ENCODE peak calls at places on chromosomes 5 and 9, in four cellular contexts. One of them, this sample, is unnamed.
A peak's percentile ranks its signal among the peaks of the same experiment; 100 is the strongest.

GRCh38 chr5:73030995-73031394 is 75.2 kb downstream of the FCHO2 start:
- DNase-seq in K562: no peak
- DNase-seq in GM12878: no peak
- DNase-seq in HepG2: peak; percentile 5
- DNase-seq in this sample: peak; percentile 9

GRCh38 chr9:134304306-134304705 is 21.9 kb upstream of the RXRA start:
- DNase-seq in K562: no peak
- DNase-seq in GM12878: no peak
- DNase-seq in HepG2: no peak
- DNase-seq in this sample: no peak

GRCh38 chr9:93020785-93021670 is 37.5 kb upstream of the SUSD3 start:
- DNase-seq in K562: no peak
- DNase-seq in GM12878: no peak
- DNase-seq in HepG2: no peak
- DNase-seq in this sample: no peak

GRCh38 chr5:36703245-36703860 is 96.9 kb downstream of the SLC1A3 start:
- DNase-seq in K562: no peak
- DNase-seq in GM12878: no peak
- DNase-seq in HepG2: no peak
- DNase-seq in this sample: no peak

GRCh38 chr9:129131300-129132145 is 20.3 kb downstream of the PTPA start:
- DNase-seq in K562: peak; percentile 84
- DNase-seq in GM12878: no peak
- DNase-seq in HepG2: peak; percentile 43
- DNase-seq in this sample: peak; percentile 91

GRCh38 chr5:136686192-136686872 is 321.0 kb upstream of the TRPC7 start:
- DNase-seq in K562: no peak
- DNase-seq in GM12878: no peak
- DNase-seq in HepG2: peak; percentile 10
- DNase-seq in this sample: no peak

GRCh38 chr9:8718121-8718725 is 918.6 kb upstream of the DMAC1 start:
- DNase-seq in K562: no peak
- DNase-seq in GM12878: no peak
- DNase-seq in HepG2: no peak
- DNase-seq in this sample: no peak

GRCh38 chr5:143001764-143002351 is 231.7 kb downstream of the ARHGAP26 start:
- DNase-seq in K562: no peak
- DNase-seq in GM12878: no peak
- DNase-seq in HepG2: no peak
- DNase-seq in this sample: no peak

GRCh38 chr5:117315170-117315569 is 740.5 kb upstream of the SEMA6A start:
- DNase-seq in K562: no peak
- DNase-seq in GM12878: no peak
- DNase-seq in HepG2: no peak
- DNase-seq in this sample: no peak

GRCh38 chr5:61783481-61783880 is 451.4 kb downstream of the ZSWIM6 start:
- DNase-seq in K562: no peak
- DNase-seq in GM12878: no peak
- DNase-seq in HepG2: no peak
- DNase-seq in this sample: no peak

GRCh38 chr5:51651476-51651875 is 268.2 kb downstream of the ISL1 start:
- DNase-seq in K562: no peak
- DNase-seq in GM12878: no peak
- DNase-seq in HepG2: no peak
- DNase-seq in this sample: no peak

GRCh38 chr5:32165-32564 is 59.8 kb upstream of the PLEKHG4B start:
- DNase-seq in K562: no peak
- DNase-seq in GM12878: no peak
- DNase-seq in HepG2: no peak
- DNase-seq in this sample: no peak

GRCh38 chr5:172901012-172901780 is 58.0 kb upstream of the RPL26L1 start:
- DNase-seq in K562: peak; percentile 87
- DNase-seq in GM12878: no peak
- DNase-seq in HepG2: peak; percentile 22
- DNase-seq in this sample: no peak

GRCh38 chr9:105054488-105054887 is 126.5 kb upstream of the ABCA1 start:
- DNase-seq in K562: no peak
- DNase-seq in GM12878: no peak
- DNase-seq in HepG2: peak; percentile 60
- DNase-seq in this sample: no peak

GRCh38 chr9:81720450-81721086 is 31.2 kb upstream of the TLE1 start:
- DNase-seq in K562: no peak
- DNase-seq in GM12878: no peak
- DNase-seq in HepG2: no peak
- DNase-seq in this sample: no peak

GRCh38 chr9:98517710-98518109 is 191.0 kb downstream of the GABBR2 start:
- DNase-seq in K562: peak; percentile 23
- DNase-seq in GM12878: no peak
- DNase-seq in HepG2: no peak
- DNase-seq in this sample: no peak

GRCh38 chr5:157217289-157218024 is 36.8 kb downstream of the ITK start:
- DNase-seq in K562: no peak
- DNase-seq in GM12878: no peak
- DNase-seq in HepG2: no peak
- DNase-seq in this sample: no peak

GRCh38 chr5:1310118-1310517 is 15.2 kb upstream of the TERT start:
- DNase-seq in K562: no peak
- DNase-seq in GM12878: no peak
- DNase-seq in HepG2: no peak
- DNase-seq in this sample: no peak

GRCh38 chr9:35835216-35835604 is 6.2 kb downstream of the TMEM8B start:
- DNase-seq in K562: peak; percentile 31
- DNase-seq in GM12878: no peak
- DNase-seq in HepG2: no peak
- DNase-seq in this sample: no peak

GRCh38 chr5:19853616-19854240 is 134.3 kb downstream of the CDH18 start:
- DNase-seq in K562: no peak
- DNase-seq in GM12878: no peak
- DNase-seq in HepG2: no peak
- DNase-seq in this sample: no peak

GRCh38 chr5:82591021-82591515 is 312.9 kb upstream of the RPS23 start:
- DNase-seq in K562: no peak
- DNase-seq in GM12878: no peak
- DNase-seq in HepG2: no peak
- DNase-seq in this sample: no peak

GRCh38 chr9:127970401-127971313 is 10.1 kb downstream of the EEIG1 start:
- DNase-seq in K562: no peak
- DNase-seq in GM12878: peak; percentile 95
- DNase-seq in HepG2: no peak
- DNase-seq in this sample: peak; percentile 10

GRCh38 chr9:3478549-3478953 is 47.2 kb downstream of the RFX3 start:
- DNase-seq in K562: no peak
- DNase-seq in GM12878: peak; percentile 74
- DNase-seq in HepG2: peak; percentile 9
- DNase-seq in this sample: no peak

GRCh38 chr5:166856771-166857170 is 1434.7 kb upstream of the WWC1 start:
- DNase-seq in K562: no peak
- DNase-seq in GM12878: no peak
- DNase-seq in HepG2: no peak
- DNase-seq in this sample: no peak

GRCh38 chr5:111976705-111977104 is 219.7 kb upstream of the NREP start:
- DNase-seq in K562: no peak
- DNase-seq in GM12878: no peak
- DNase-seq in HepG2: no peak
- DNase-seq in this sample: no peak

GRCh38 chr5:1386274-1386717 is 41.4 kb upstream of the CLPTM1L start:
- DNase-seq in K562: peak; percentile 38
- DNase-seq in GM12878: no peak
- DNase-seq in HepG2: no peak
- DNase-seq in this sample: peak; percentile 84

GRCh38 chr5:14507156-14507941 is 74.2 kb upstream of the OTULINL start:
- DNase-seq in K562: no peak
- DNase-seq in GM12878: no peak
- DNase-seq in HepG2: no peak
- DNase-seq in this sample: no peak

GRCh38 chr5:78361226-78361993 is 993 bp downstream of the SCAMP1 start:
- DNase-seq in K562: peak; percentile 28
- DNase-seq in GM12878: no peak
- DNase-seq in HepG2: peak; percentile 51
- DNase-seq in this sample: peak; percentile 48

GRCh38 chr9:74958587-74958986 is 5.9 kb upstream of the C9orf40 start:
- DNase-seq in K562: no peak
- DNase-seq in GM12878: no peak
- DNase-seq in HepG2: no peak
- DNase-seq in this sample: no peak

GRCh38 chr5:158880514-158881001 is 219.2 kb downstream of the EBF1 start:
- DNase-seq in K562: no peak
- DNase-seq in GM12878: no peak
- DNase-seq in HepG2: no peak
- DNase-seq in this sample: no peak

GRCh38 chr5:160774646-160775313 is 77.2 kb downstream of the ATP10B start:
- DNase-seq in K562: no peak
- DNase-seq in GM12878: no peak
- DNase-seq in HepG2: no peak
- DNase-seq in this sample: no peak

GRCh38 chr5:128227984-128228383 is 144.4 kb downstream of the SLC12A2 start:
- DNase-seq in K562: no peak
- DNase-seq in GM12878: no peak
- DNase-seq in HepG2: no peak
- DNase-seq in this sample: no peak

GRCh38 chr5:89374818-89375521 is 492.0 kb upstream of the MEF2C start:
- DNase-seq in K562: no peak
- DNase-seq in GM12878: no peak
- DNase-seq in HepG2: no peak
- DNase-seq in this sample: no peak

GRCh38 chr5:129905467-129906176 is 1.4 kb downstream of the CHSY3 start:
- DNase-seq in K562: no peak
- DNase-seq in GM12878: no peak
- DNase-seq in HepG2: no peak
- DNase-seq in this sample: no peak

GRCh38 chr5:88666761-88667186 is 216.2 kb downstream of the MEF2C start:
- DNase-seq in K562: no peak
- DNase-seq in GM12878: no peak
- DNase-seq in HepG2: no peak
- DNase-seq in this sample: no peak

GRCh38 chr9:2269778-2270177 is 254.6 kb downstream of the SMARCA2 start:
- DNase-seq in K562: no peak
- DNase-seq in GM12878: no peak
- DNase-seq in HepG2: no peak
- DNase-seq in this sample: no peak

GRCh38 chr9:2264081-2264480 is 248.9 kb downstream of the SMARCA2 start:
- DNase-seq in K562: no peak
- DNase-seq in GM12878: no peak
- DNase-seq in HepG2: no peak
- DNase-seq in this sample: no peak

GRCh38 chr9:2263665-2264064 is 248.5 kb downstream of the SMARCA2 start:
- DNase-seq in K562: no peak
- DNase-seq in GM12878: no peak
- DNase-seq in HepG2: no peak
- DNase-seq in this sample: no peak

GRCh38 chr9:2271426-2271825 is 256.3 kb downstream of the SMARCA2 start:
- DNase-seq in K562: peak; percentile 9
- DNase-seq in GM12878: peak; percentile 37
- DNase-seq in HepG2: no peak
- DNase-seq in this sample: peak; percentile 27

GRCh38 chr9:2267171-2267740 is 252.1 kb downstream of the SMARCA2 start:
- DNase-seq in K562: no peak
- DNase-seq in GM12878: no peak
- DNase-seq in HepG2: no peak
- DNase-seq in this sample: no peak
- TF ChIP-seq GABPA in K562: no peak
- TF ChIP-seq GABPA in GM12878: no peak
- TF ChIP-seq GABPA in HepG2: no peak
- TF ChIP-seq GABPA in this sample: no peak

GRCh38 chr9:77224750-77225312 is 47.5 kb downstream of the VPS13A start:
- DNase-seq in K562: no peak
- DNase-seq in GM12878: no peak
- DNase-seq in HepG2: no peak
- DNase-seq in this sample: no peak
- H3K36me3 ChIP-seq in K562: peaks cover 32% of the 10 kb centered on the region
- H3K36me3 ChIP-seq in GM12878: peaks cover 7% of the 10 kb centered on the region
- H3K36me3 ChIP-seq in HepG2: peaks cover 7% of the 10 kb centered on the region
- H3K36me3 ChIP-seq in this sample: peaks cover 44% of the 10 kb centered on the region

GRCh38 chr5:134543820-134544692 is 18.6 kb downstream of the JADE2 start:
- DNase-seq in K562: no peak
- DNase-seq in GM12878: no peak
- DNase-seq in HepG2: no peak
- DNase-seq in this sample: no peak
- TF ChIP-seq SMC3 in K562: no peak
- TF ChIP-seq SMC3 in GM12878: no peak
- TF ChIP-seq SMC3 in HepG2: no peak
- TF ChIP-seq SMC3 in this sample: no peak

GRCh38 chr5:67002832-67003231 is 193.8 kb downstream of the CD180 start:
- DNase-seq in K562: no peak
- DNase-seq in GM12878: no peak
- DNase-seq in HepG2: peak; percentile 19
- DNase-seq in this sample: no peak

GRCh38 chr5:67003906-67004729 is 192.5 kb downstream of the CD180 start:
- DNase-seq in K562: peak; percentile 79
- DNase-seq in GM12878: peak; percentile 9
- DNase-seq in HepG2: peak; percentile 96
- DNase-seq in this sample: peak; percentile 90

GRCh38 chr5:67006152-67006848 is 190.3 kb downstream of the CD180 start:
- DNase-seq in K562: no peak
- DNase-seq in GM12878: no peak
- DNase-seq in HepG2: no peak
- DNase-seq in this sample: no peak

GRCh38 chr5:67003373-67003905 is 193.2 kb downstream of the CD180 start:
- DNase-seq in K562: no peak
- DNase-seq in GM12878: no peak
- DNase-seq in HepG2: no peak
- DNase-seq in this sample: no peak

GRCh38 chr5:67004730-67005350 is 191.8 kb downstream of the CD180 start:
- DNase-seq in K562: no peak
- DNase-seq in GM12878: no peak
- DNase-seq in HepG2: no peak
- DNase-seq in this sample: peak; percentile 15
- TF ChIP-seq GABPA in K562: peak; percentile 30
- TF ChIP-seq GABPA in GM12878: no peak
- TF ChIP-seq GABPA in HepG2: no peak
- TF ChIP-seq GABPA in this sample: no peak

DNA sequence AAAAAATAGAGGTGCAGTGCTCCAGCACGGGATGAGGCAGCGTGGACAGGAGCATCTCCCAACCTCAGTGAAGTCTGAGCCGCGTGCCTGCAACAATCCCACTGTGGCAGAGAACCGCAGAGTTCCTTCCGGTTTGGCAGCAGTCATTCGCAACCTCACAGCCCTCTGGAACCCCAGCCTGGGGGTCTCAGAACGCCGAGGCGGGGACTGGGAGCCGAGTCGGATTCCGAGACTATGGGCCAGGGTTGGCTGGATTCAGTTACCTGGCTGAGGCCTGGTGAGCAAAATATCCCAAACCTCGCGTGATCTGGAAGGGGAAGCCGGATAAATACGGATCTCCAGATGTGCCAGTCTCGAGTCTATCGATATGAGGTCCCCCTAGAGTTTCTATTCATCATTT is 27.0 kb downstream of the CDKN2A start:
- DNase-seq in K562: no peak
- DNase-seq in GM12878: no peak
- DNase-seq in HepG2: no peak
- DNase-seq in this sample: no peak
- H3K36me3 ChIP-seq in K562: no peaks in the 10 kb centered on the region
- H3K36me3 ChIP-seq in GM12878: no peaks in the 10 kb centered on the region
- H3K36me3 ChIP-seq in HepG2: no peaks in the 10 kb centered on the region
- H3K36me3 ChIP-seq in this sample: no peaks in the 10 kb centered on the region